ENCODE peak calls at places on chromosomes 6 and 20, in nine cellular contexts. P is lung, T is adrenal gland, W is tibial artery, C is body of pancreas, R is transverse colon, Z is brain microvascular endothelial cell, N is AG10803, B is uterus. O is an unnamed sample.

GRCh38 chr20:56422824-56423189 is 10.7 kb downstream of the CASS4 start:
- DNase-seq in W (peak), B (no peak), C (no peak), R (no peak), Z (peak), N (no peak), T (peak), P (no peak), O (no peak)

GRCh38 chr6:24492475-24492874 is 2.3 kb upstream of the ALDH5A1 start:
- DNase-seq in W (no peak), B (no peak), Z (no peak), P (no peak), R (peak), N (peak), C (peak), T (no peak), O (no peak)

GRCh38 chr6:43984442-43985321 is 142.6 kb downstream of the MRPL14 start:
- DNase-seq in Z (no peak), N (no peak), W (peak), R (no peak), P (no peak), T (no peak), C (peak), B (peak), O (no peak)

GRCh38 chr6:165805067-165805525 is 142.1 kb upstream of the PDE10A start:
- DNase-seq in W (no peak), R (no peak), Z (no peak), B (no peak), T (no peak), P (no peak), N (no peak), C (no peak), O (no peak)

GRCh38 chr6:87066449-87067288 is 28.2 kb downstream of the CGA start:
- DNase-seq in C (peak), N (peak), T (peak), P (no peak), W (no peak), Z (peak), R (peak), B (peak), O (peak)

GRCh38 chr20:4297141-4297826 is 281.9 kb upstream of the RNF24 start:
- DNase-seq in P (no peak), W (no peak), R (no peak), N (peak), B (peak), Z (peak), T (no peak), C (no peak), O (no peak)

GRCh38 chr6:129050086-129050485 is 167.1 kb downstream of the LAMA2 start:
- DNase-seq in P (no peak), T (no peak), R (no peak), Z (no peak), C (no peak), N (peak), W (no peak), B (no peak), O (no peak)

GRCh38 chr20:16947346-16947943 is 199.3 kb downstream of the OTOR start:
- DNase-seq in Z (no peak), W (no peak), B (no peak), P (no peak), C (no peak), T (no peak), R (no peak), N (peak), O (no peak)

GRCh38 chr20:31835977-31836852 is 9.2 kb downstream of the FOXS1 start:
- DNase-seq in N (peak), W (peak), R (peak), P (peak), Z (peak), T (peak), C (peak), B (peak), O (no peak)

GRCh38 chr6:22306741-22307466 is 10.1 kb upstream of the PRL start:
- DNase-seq in T (no peak), R (no peak), Z (no peak), N (peak), P (no peak), W (no peak), B (no peak), C (no peak), O (no peak)

GRCh38 chr20:6178537-6178936 is 55.7 kb upstream of the FERMT1 start:
- DNase-seq in W (no peak), N (peak), T (no peak), C (no peak), Z (peak), B (no peak), P (no peak), R (no peak), O (peak)

DNA sequence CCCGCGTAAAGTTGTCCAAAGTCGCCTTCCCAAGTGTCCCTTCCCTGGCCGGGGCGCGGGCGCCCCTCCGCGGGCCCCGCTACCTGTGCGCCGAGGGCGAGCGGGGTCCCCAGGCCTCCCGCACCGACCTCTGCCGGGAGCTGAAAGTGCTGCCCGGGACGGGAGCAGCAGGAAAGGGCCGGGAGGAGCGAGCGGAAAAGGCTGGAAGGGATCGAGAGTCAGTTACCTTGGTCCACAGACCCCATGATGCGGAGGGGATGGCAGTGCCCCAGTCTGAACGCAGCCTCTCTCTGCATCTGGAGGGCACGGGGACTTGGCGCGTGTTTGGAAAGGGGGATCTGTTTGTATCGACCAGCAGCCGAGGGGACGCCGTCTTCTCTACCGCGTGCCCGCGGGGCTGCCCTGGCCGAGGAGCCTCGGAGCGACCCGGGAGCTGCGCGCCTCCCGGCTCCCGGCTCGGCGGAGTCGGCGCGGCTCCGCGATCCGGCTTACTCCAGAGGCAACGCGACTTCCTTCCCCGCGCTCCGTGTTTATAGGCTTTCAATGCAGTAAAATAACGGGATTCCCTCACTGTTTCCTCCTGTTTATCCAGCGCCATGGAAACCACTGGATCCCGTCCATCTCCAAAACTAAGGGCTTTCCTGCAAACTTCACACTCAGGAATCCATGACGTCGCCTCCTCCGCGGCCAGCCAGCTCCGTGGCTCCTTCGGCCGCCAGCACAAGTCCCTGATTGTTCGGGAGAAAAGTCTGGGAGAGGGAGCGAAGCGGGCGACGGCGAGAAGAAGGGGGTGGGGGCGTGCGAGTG is 20.0 kb upstream of the NFATC2 start:
- DNase-seq in W (peak), C (peak), N (peak), B (peak), Z (peak), T (peak), R (peak), P (peak), O (peak)
- H3K4me3 ChIP-seq in W (peak), C (no peak), N (peak), B (peak), Z (peak), T (peak), R (peak), P (peak), O (peak)

DNA sequence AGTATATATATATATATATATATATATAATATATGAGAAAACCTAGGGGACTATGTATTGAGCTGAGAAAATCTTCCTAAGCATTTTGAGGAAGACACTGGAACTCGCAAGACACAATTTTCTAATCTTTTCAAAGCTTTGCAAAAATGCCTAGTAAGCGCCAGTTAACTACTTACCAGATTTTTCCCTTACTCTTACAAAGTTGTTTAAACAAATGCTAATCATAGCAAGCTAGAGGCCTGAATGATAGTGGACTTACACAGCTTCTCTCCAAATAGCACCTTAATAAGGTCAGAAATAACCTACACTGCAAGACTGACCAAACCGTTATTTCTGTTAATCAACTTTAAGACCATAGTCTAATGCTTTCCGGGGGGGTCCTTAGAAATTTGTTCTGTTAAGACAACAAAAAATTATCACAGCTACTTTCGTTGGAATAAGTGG is 56.1 kb upstream of the HFE start:
- DNase-seq in B (no peak), C (no peak), N (no peak), T (no peak), Z (no peak), W (no peak), P (no peak), R (no peak), O (no peak)
- TF ChIP-seq CTCF in B (no peak), C (no peak), N (no peak), T (no peak), Z (no peak), W (no peak), P (no peak), R (no peak), O (no peak)

GRCh38 chr6:85674604-85675003 is 31.9 kb upstream of the SYNCRIP start:
- DNase-seq in Z (no peak), C (no peak), R (no peak), W (no peak), T (no peak), B (no peak), P (no peak), N (no peak), O (no peak)
- H3K4me3 ChIP-seq in Z (no peak), C (no peak), R (no peak), W (peak), T (no peak), B (no peak), P (no peak), N (no peak), O (no peak)

DNA sequence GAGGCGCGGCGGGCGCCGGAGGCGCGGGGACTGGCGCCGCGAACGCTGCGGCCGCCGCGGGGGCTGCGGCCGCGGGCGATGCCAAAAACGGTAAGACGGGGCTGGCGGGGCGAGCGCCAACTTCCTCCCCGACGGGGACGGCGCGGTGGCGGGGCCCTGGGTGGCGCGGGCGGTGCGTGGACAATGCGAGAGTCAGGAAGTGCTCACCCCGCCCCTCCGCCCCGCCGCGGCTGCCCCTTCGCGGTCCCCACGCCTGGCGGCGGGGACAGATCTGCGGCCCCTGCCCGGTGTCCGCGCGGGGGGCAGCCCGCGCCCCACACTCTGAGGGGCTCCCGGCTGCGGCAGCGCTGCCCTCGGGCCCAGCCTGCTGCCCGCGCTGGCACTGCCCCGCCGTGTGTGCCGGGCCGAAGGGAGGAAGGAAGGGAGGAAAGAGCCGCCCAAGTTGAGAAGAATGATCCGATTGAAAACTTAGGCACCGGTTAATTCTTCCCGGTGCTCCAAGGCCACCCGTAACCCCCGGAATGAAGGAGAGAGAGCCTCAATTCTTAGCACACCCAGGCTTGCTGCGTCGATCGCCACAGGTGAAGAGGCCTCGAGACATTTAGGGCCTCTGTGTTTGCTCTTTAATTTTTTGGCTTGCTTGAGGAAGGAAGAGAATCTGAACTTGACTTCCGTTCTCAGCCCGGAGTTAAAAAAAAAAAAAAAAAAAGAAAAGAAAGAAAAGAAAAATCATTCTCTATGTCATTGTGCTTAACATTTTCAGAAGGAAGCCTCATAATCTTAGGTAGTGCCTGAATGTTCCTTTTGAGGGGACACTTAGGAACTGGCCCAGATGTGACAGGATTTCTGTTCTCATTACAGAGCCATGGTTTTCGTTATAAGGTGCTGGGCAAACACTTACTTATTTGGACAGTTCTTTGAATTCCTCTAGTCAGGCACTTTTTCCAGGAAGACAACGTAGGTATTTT is 982 bp downstream of the HECA start:
- DNase-seq in B (peak), R (peak), P (peak), W (peak), Z (no peak), N (no peak), C (peak), T (peak), O (no peak)
- TF ChIP-seq CTCF in B (peak), R (no peak), P (no peak), W (no peak), Z (no peak), N (no peak), C (no peak), T (no peak), O (peak)

GRCh38 chr6:107231243-107231642 is 115.9 kb upstream of the BEND3 start:
- DNase-seq in W (no peak), C (no peak), N (no peak), R (no peak), P (no peak), B (no peak), Z (no peak), T (no peak), O (peak)
- H3K4me3 ChIP-seq in W (no peak), C (no peak), N (no peak), R (no peak), P (no peak), B (no peak), Z (no peak), T (no peak), O (no peak)